ENCODE peak calls at places on chromosomes 7 and 10, in seven cellular contexts. One of them, this sample, is unnamed.

GRCh38 chr7:157347217-157347904 is 10.6 kb downstream of the DNAJB6 start:
- DNase-seq in cardiac fibroblast: peak; percentile 86
- DNase-seq in HL-60: no peak
- DNase-seq in dorsolateral prefrontal cortex: no peak
- DNase-seq in sigmoid colon: peak; percentile 90
- DNase-seq in brain microvascular endothelial cell: peak; percentile 80
- DNase-seq in foreskin fibroblast: peak; percentile 40
- DNase-seq in this sample: peak; percentile 45

GRCh38 chr7:148773344-148773743 is 74.6 kb downstream of the CUL1 start:
- DNase-seq in cardiac fibroblast: no peak
- DNase-seq in HL-60: no peak
- DNase-seq in dorsolateral prefrontal cortex: no peak
- DNase-seq in sigmoid colon: no peak
- DNase-seq in brain microvascular endothelial cell: peak; percentile 6
- DNase-seq in foreskin fibroblast: no peak
- DNase-seq in this sample: no peak

GRCh38 chr7:124761164-124761715 is 4.4 kb downstream of the GPR37 start:
- DNase-seq in cardiac fibroblast: no peak
- DNase-seq in HL-60: no peak
- DNase-seq in dorsolateral prefrontal cortex: no peak
- DNase-seq in sigmoid colon: no peak
- DNase-seq in brain microvascular endothelial cell: no peak
- DNase-seq in foreskin fibroblast: no peak
- DNase-seq in this sample: no peak

GRCh38 chr10:45557275-45557905 is 115.2 kb downstream of the ZFAND4 start:
- DNase-seq in cardiac fibroblast: peak; percentile 24
- DNase-seq in HL-60: peak; percentile 41
- DNase-seq in dorsolateral prefrontal cortex: no peak
- DNase-seq in sigmoid colon: no peak
- DNase-seq in brain microvascular endothelial cell: peak; percentile 33
- DNase-seq in foreskin fibroblast: no peak
- DNase-seq in this sample: no peak

GRCh38 chr10:32379314-32379949 is 32.5 kb upstream of the EPC1 start:
- DNase-seq in cardiac fibroblast: peak; percentile 76
- DNase-seq in HL-60: no peak
- DNase-seq in dorsolateral prefrontal cortex: no peak
- DNase-seq in sigmoid colon: no peak
- DNase-seq in brain microvascular endothelial cell: peak; percentile 59
- DNase-seq in foreskin fibroblast: peak; percentile 50
- DNase-seq in this sample: no peak

GRCh38 chr7:45567713-45568112 is 6.5 kb upstream of the ADCY1 start:
- DNase-seq in cardiac fibroblast: no peak
- DNase-seq in HL-60: no peak
- DNase-seq in dorsolateral prefrontal cortex: no peak
- DNase-seq in sigmoid colon: no peak
- DNase-seq in brain microvascular endothelial cell: no peak
- DNase-seq in foreskin fibroblast: no peak
- DNase-seq in this sample: no peak

GRCh38 chr7:149838992-149839408 is 825 bp downstream of the ZNF862 start:
- DNase-seq in cardiac fibroblast: peak; percentile 19
- DNase-seq in HL-60: no peak
- DNase-seq in dorsolateral prefrontal cortex: no peak
- DNase-seq in sigmoid colon: peak; percentile 54
- DNase-seq in brain microvascular endothelial cell: no peak
- DNase-seq in foreskin fibroblast: peak; percentile 20
- DNase-seq in this sample: no peak

GRCh38 chr7:18020138-18020715 is 7.4 kb downstream of the PRPS1L1 start:
- DNase-seq in cardiac fibroblast: peak; percentile 55
- DNase-seq in HL-60: no peak
- DNase-seq in dorsolateral prefrontal cortex: no peak
- DNase-seq in sigmoid colon: no peak
- DNase-seq in brain microvascular endothelial cell: no peak
- DNase-seq in foreskin fibroblast: peak; percentile 15
- DNase-seq in this sample: no peak

GRCh38 chr7:7889791-7890568 is 78.6 kb upstream of the GLCCI1 start:
- DNase-seq in cardiac fibroblast: no peak
- DNase-seq in HL-60: no peak
- DNase-seq in dorsolateral prefrontal cortex: no peak
- DNase-seq in sigmoid colon: no peak
- DNase-seq in brain microvascular endothelial cell: no peak
- DNase-seq in foreskin fibroblast: no peak
- DNase-seq in this sample: no peak

GRCh38 chr10:16717617-16718395 is 99.4 kb downstream of the RSU1 start:
- DNase-seq in cardiac fibroblast: peak; percentile 80
- DNase-seq in HL-60: peak; percentile 1
- DNase-seq in dorsolateral prefrontal cortex: peak; percentile 66
- DNase-seq in sigmoid colon: no peak
- DNase-seq in brain microvascular endothelial cell: peak; percentile 61
- DNase-seq in foreskin fibroblast: no peak
- DNase-seq in this sample: peak; percentile 40

GRCh38 chr10:129891806-129892205 is 72.3 kb downstream of the EBF3 start:
- DNase-seq in cardiac fibroblast: peak; percentile 10
- DNase-seq in HL-60: no peak
- DNase-seq in dorsolateral prefrontal cortex: no peak
- DNase-seq in sigmoid colon: no peak
- DNase-seq in brain microvascular endothelial cell: no peak
- DNase-seq in foreskin fibroblast: no peak
- DNase-seq in this sample: no peak

GRCh38 chr7:5553298-5553877 is 129.8 kb upstream of the TNRC18 start:
- DNase-seq in cardiac fibroblast: no peak
- DNase-seq in HL-60: no peak
- DNase-seq in dorsolateral prefrontal cortex: no peak
- DNase-seq in sigmoid colon: no peak
- DNase-seq in brain microvascular endothelial cell: no peak
- DNase-seq in foreskin fibroblast: no peak
- DNase-seq in this sample: no peak

GRCh38 chr7:101125989-101126650 is 784 bp upstream of the SERPINE1 start:
- DNase-seq in cardiac fibroblast: peak; percentile 89
- DNase-seq in HL-60: peak; percentile 42
- DNase-seq in dorsolateral prefrontal cortex: no peak
- DNase-seq in sigmoid colon: peak; percentile 79
- DNase-seq in brain microvascular endothelial cell: peak; percentile 91
- DNase-seq in foreskin fibroblast: peak; percentile 61
- DNase-seq in this sample: no peak

GRCh38 chr10:76050291-76050625 is 618.8 kb downstream of the LRMDA start:
- DNase-seq in cardiac fibroblast: no peak
- DNase-seq in HL-60: no peak
- DNase-seq in dorsolateral prefrontal cortex: no peak
- DNase-seq in sigmoid colon: no peak
- DNase-seq in brain microvascular endothelial cell: no peak
- DNase-seq in foreskin fibroblast: no peak
- DNase-seq in this sample: no peak

GRCh38 chr7:22351329-22351692 is 5.6 kb downstream of the RAPGEF5 start:
- DNase-seq in cardiac fibroblast: no peak
- DNase-seq in HL-60: no peak
- DNase-seq in dorsolateral prefrontal cortex: no peak
- DNase-seq in sigmoid colon: no peak
- DNase-seq in brain microvascular endothelial cell: no peak
- DNase-seq in foreskin fibroblast: no peak
- DNase-seq in this sample: no peak

GRCh38 chr10:124592101-124592500 is 130.5 kb downstream of the LHPP start:
- DNase-seq in cardiac fibroblast: no peak
- DNase-seq in HL-60: no peak
- DNase-seq in dorsolateral prefrontal cortex: no peak
- DNase-seq in sigmoid colon: peak; percentile 48
- DNase-seq in brain microvascular endothelial cell: no peak
- DNase-seq in foreskin fibroblast: no peak
- DNase-seq in this sample: no peak

GRCh38 chr10:117216611-117217195 is 19.4 kb downstream of the KCNK18 start:
- DNase-seq in cardiac fibroblast: peak; percentile 75
- DNase-seq in HL-60: peak; percentile 61
- DNase-seq in dorsolateral prefrontal cortex: peak; percentile 37
- DNase-seq in sigmoid colon: peak; percentile 72
- DNase-seq in brain microvascular endothelial cell: peak; percentile 32
- DNase-seq in foreskin fibroblast: peak; percentile 50
- DNase-seq in this sample: peak; percentile 10

GRCh38 chr7:19362099-19362498 is 216.9 kb upstream of the FERD3L start:
- DNase-seq in cardiac fibroblast: peak; percentile 25
- DNase-seq in HL-60: no peak
- DNase-seq in dorsolateral prefrontal cortex: no peak
- DNase-seq in sigmoid colon: no peak
- DNase-seq in brain microvascular endothelial cell: peak; percentile 22
- DNase-seq in foreskin fibroblast: peak; percentile 59
- DNase-seq in this sample: no peak

GRCh38 chr10:30756151-30756550 is 126.6 kb upstream of the LYZL2 start:
- DNase-seq in cardiac fibroblast: no peak
- DNase-seq in HL-60: no peak
- DNase-seq in dorsolateral prefrontal cortex: no peak
- DNase-seq in sigmoid colon: no peak
- DNase-seq in brain microvascular endothelial cell: no peak
- DNase-seq in foreskin fibroblast: no peak
- DNase-seq in this sample: no peak

GRCh38 chr7:155209920-155210319 is 87.8 kb upstream of the INSIG1 start:
- DNase-seq in cardiac fibroblast: no peak
- DNase-seq in HL-60: no peak
- DNase-seq in dorsolateral prefrontal cortex: no peak
- DNase-seq in sigmoid colon: peak; percentile 48
- DNase-seq in brain microvascular endothelial cell: no peak
- DNase-seq in foreskin fibroblast: no peak
- DNase-seq in this sample: no peak

GRCh38 chr7:92873776-92874175 is 37.4 kb upstream of the CDK6 start:
- DNase-seq in cardiac fibroblast: peak; percentile 5
- DNase-seq in HL-60: no peak
- DNase-seq in dorsolateral prefrontal cortex: no peak
- DNase-seq in sigmoid colon: no peak
- DNase-seq in brain microvascular endothelial cell: no peak
- DNase-seq in foreskin fibroblast: no peak
- DNase-seq in this sample: no peak

GRCh38 chr10:17652585-17652984 is 8.6 kb downstream of the STAM start:
- DNase-seq in cardiac fibroblast: no peak
- DNase-seq in HL-60: no peak
- DNase-seq in dorsolateral prefrontal cortex: no peak
- DNase-seq in sigmoid colon: no peak
- DNase-seq in brain microvascular endothelial cell: no peak
- DNase-seq in foreskin fibroblast: no peak
- DNase-seq in this sample: no peak

GRCh38 chr10:13668126-13668525 is 81.4 kb downstream of the PRPF18 start:
- DNase-seq in cardiac fibroblast: no peak
- DNase-seq in HL-60: no peak
- DNase-seq in dorsolateral prefrontal cortex: no peak
- DNase-seq in sigmoid colon: peak; percentile 37
- DNase-seq in brain microvascular endothelial cell: no peak
- DNase-seq in foreskin fibroblast: no peak
- DNase-seq in this sample: no peak

GRCh38 chr10:67506083-67506756 is 189.8 kb downstream of the CTNNA3 start:
- DNase-seq in cardiac fibroblast: no peak
- DNase-seq in HL-60: no peak
- DNase-seq in dorsolateral prefrontal cortex: no peak
- DNase-seq in sigmoid colon: no peak
- DNase-seq in brain microvascular endothelial cell: no peak
- DNase-seq in foreskin fibroblast: no peak
- DNase-seq in this sample: no peak
- TF ChIP-seq CTCF in cardiac fibroblast: no peak
- TF ChIP-seq CTCF in HL-60: no peak
- TF ChIP-seq CTCF in dorsolateral prefrontal cortex: peak; percentile 33
- TF ChIP-seq CTCF in sigmoid colon: no peak
- TF ChIP-seq CTCF in brain microvascular endothelial cell: no peak
- TF ChIP-seq CTCF in foreskin fibroblast: no peak
- TF ChIP-seq CTCF in this sample: no peak

GRCh38 chr10:110416776-110417732 is 80.7 kb upstream of the DUSP5 start:
- DNase-seq in cardiac fibroblast: no peak
- DNase-seq in HL-60: no peak
- DNase-seq in dorsolateral prefrontal cortex: no peak
- DNase-seq in sigmoid colon: no peak
- DNase-seq in brain microvascular endothelial cell: no peak
- DNase-seq in foreskin fibroblast: no peak
- DNase-seq in this sample: no peak

GRCh38 chr10:110413049-110413783 is 84.5 kb upstream of the DUSP5 start:
- DNase-seq in cardiac fibroblast: no peak
- DNase-seq in HL-60: no peak
- DNase-seq in dorsolateral prefrontal cortex: no peak
- DNase-seq in sigmoid colon: no peak
- DNase-seq in brain microvascular endothelial cell: no peak
- DNase-seq in foreskin fibroblast: no peak
- DNase-seq in this sample: no peak

GRCh38 chr10:110413903-110414562 is 83.7 kb upstream of the DUSP5 start:
- DNase-seq in cardiac fibroblast: no peak
- DNase-seq in HL-60: no peak
- DNase-seq in dorsolateral prefrontal cortex: no peak
- DNase-seq in sigmoid colon: no peak
- DNase-seq in brain microvascular endothelial cell: no peak
- DNase-seq in foreskin fibroblast: no peak
- DNase-seq in this sample: no peak

GRCh38 chr10:110415809-110416208 is 81.9 kb upstream of the DUSP5 start:
- DNase-seq in cardiac fibroblast: no peak
- DNase-seq in HL-60: no peak
- DNase-seq in dorsolateral prefrontal cortex: no peak
- DNase-seq in sigmoid colon: no peak
- DNase-seq in brain microvascular endothelial cell: no peak
- DNase-seq in foreskin fibroblast: no peak
- DNase-seq in this sample: no peak

GRCh38 chr10:110414563-110415309 is 83.0 kb upstream of the DUSP5 start:
- DNase-seq in cardiac fibroblast: peak; percentile 47
- DNase-seq in HL-60: peak; percentile 91
- DNase-seq in dorsolateral prefrontal cortex: no peak
- DNase-seq in sigmoid colon: no peak
- DNase-seq in brain microvascular endothelial cell: peak; percentile 40
- DNase-seq in foreskin fibroblast: no peak
- DNase-seq in this sample: no peak
- H3K4me3 ChIP-seq in cardiac fibroblast: no peak overlapping the region
- H3K4me3 ChIP-seq in HL-60: no peak overlapping the region
- H3K4me3 ChIP-seq in dorsolateral prefrontal cortex: no peak overlapping the region
- H3K4me3 ChIP-seq in sigmoid colon: no peak overlapping the region
- H3K4me3 ChIP-seq in brain microvascular endothelial cell: no peak overlapping the region
- H3K4me3 ChIP-seq in foreskin fibroblast: no peak overlapping the region
- H3K4me3 ChIP-seq in this sample: no peak overlapping the region

DNA sequence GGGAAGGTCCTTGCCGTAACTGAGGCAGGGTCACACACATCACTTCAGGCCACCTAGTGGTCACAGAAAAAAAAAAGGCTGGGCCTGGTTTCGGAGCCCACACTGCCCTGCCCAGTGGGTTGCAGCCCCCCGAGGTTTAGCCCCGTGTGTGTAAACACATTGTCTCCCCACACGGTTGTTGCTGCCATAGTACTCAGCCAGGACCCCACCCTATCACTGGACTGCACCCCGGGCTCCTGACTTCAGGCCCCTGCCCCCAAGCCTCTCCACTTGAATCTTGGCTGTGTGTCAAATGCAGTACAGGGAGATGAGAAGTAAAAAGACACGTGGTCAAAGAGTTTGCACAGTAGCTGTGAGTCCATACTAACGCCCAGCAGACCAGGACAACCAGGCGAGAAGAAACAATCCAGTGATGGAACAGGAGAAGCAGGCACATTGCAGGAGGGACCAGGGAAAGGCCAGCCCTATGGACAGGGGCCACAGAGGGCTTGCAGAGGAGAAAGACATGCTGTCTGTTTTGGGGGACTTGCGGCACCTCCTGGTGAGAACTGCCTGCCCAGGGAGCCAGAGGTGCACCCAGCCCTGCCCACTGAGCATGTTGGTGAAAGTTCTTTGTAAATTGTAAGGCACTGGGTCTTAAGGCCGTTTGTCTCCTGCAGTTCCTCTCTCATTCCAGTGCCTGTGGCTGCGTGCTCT is 91.3 kb upstream of the MACROH2A2 start:
- DNase-seq in cardiac fibroblast: peak; percentile 17
- DNase-seq in HL-60: no peak
- DNase-seq in dorsolateral prefrontal cortex: no peak
- DNase-seq in sigmoid colon: no peak
- DNase-seq in brain microvascular endothelial cell: peak; percentile 21
- DNase-seq in foreskin fibroblast: no peak
- DNase-seq in this sample: no peak
- TF ChIP-seq CTCF in cardiac fibroblast: peak; percentile 49
- TF ChIP-seq CTCF in HL-60: no peak
- TF ChIP-seq CTCF in dorsolateral prefrontal cortex: no peak
- TF ChIP-seq CTCF in sigmoid colon: no peak
- TF ChIP-seq CTCF in brain microvascular endothelial cell: peak; percentile 63
- TF ChIP-seq CTCF in foreskin fibroblast: peak; percentile 31
- TF ChIP-seq CTCF in this sample: peak; percentile 37

GRCh38 chr7:362416-363096 is 72.6 kb downstream of the FOXL3 start:
- DNase-seq in cardiac fibroblast: peak; percentile 57
- DNase-seq in HL-60: peak; percentile 5
- DNase-seq in dorsolateral prefrontal cortex: no peak
- DNase-seq in sigmoid colon: peak; percentile 63
- DNase-seq in brain microvascular endothelial cell: no peak
- DNase-seq in foreskin fibroblast: peak; percentile 13
- DNase-seq in this sample: no peak
- H3K4me3 ChIP-seq in cardiac fibroblast: no peak overlapping the region
- H3K4me3 ChIP-seq in HL-60: no peak overlapping the region
- H3K4me3 ChIP-seq in dorsolateral prefrontal cortex: no peak overlapping the region
- H3K4me3 ChIP-seq in sigmoid colon: peak overlapping the region; percentile 16
- H3K4me3 ChIP-seq in brain microvascular endothelial cell: no peak overlapping the region
- H3K4me3 ChIP-seq in foreskin fibroblast: peak overlapping the region; percentile 19
- H3K4me3 ChIP-seq in this sample: no peak overlapping the region